ENCODE peak calls at places on chromosomes 6 and 20, in five cellular contexts. J is psoas muscle, N is K562, C is brain microvascular endothelial cell, W is A172. F is an unnamed sample.
A peak's percentile ranks its signal among the peaks of the same experiment; 100 is the strongest.

GRCh38 chr6:169169375-169169774 is 84.3 kb downstream of the THBS2 start:
- DNase-seq in J (no peak), N (no peak), C (no peak), W (peak; percentile 71), F (no peak)

GRCh38 chr6:17358515-17358914 is 34.9 kb upstream of the CAP2 start:
- DNase-seq in J (no peak), N (no peak), C (no peak), W (no peak), F (no peak)

GRCh38 chr6:108168501-108168979 is 2.7 kb downstream of the NR2E1 start:
- DNase-seq in J (peak; percentile 42), N (no peak), C (no peak), W (no peak), F (no peak)

GRCh38 chr6:130202782-130203181 is 20.0 kb downstream of the SAMD3 start:
- DNase-seq in J (no peak), N (peak; percentile 36), C (no peak), W (no peak), F (no peak)

GRCh38 chr6:36224918-36225461 is 28.4 kb downstream of the BRPF3 start:
- DNase-seq in J (no peak), N (peak; percentile 93), C (peak; percentile 9), W (no peak), F (no peak)

GRCh38 chr6:123841067-123841896 is 37.6 kb downstream of the NKAIN2 start:
- DNase-seq in J (no peak), N (no peak), C (no peak), W (no peak), F (no peak)

GRCh38 chr20:50369225-50370035 is 140.8 kb upstream of the PTPN1 start:
- DNase-seq in J (no peak), N (no peak), C (no peak), W (no peak), F (no peak)

GRCh38 chr6:116705917-116706316 is 24.9 kb downstream of the KPNA5 start:
- DNase-seq in J (no peak), N (no peak), C (no peak), W (no peak), F (no peak)

GRCh38 chr6:113586966-113587699 is 270.0 kb upstream of the MARCKS start:
- DNase-seq in J (no peak), N (no peak), C (no peak), W (no peak), F (no peak)

GRCh38 chr20:36084897-36085617 is 69.5 kb upstream of the EPB41L1 start:
- DNase-seq in J (no peak), N (no peak), C (peak; percentile 55), W (peak; percentile 71), F (no peak)

GRCh38 chr6:90078513-90079289 is 184.4 kb downstream of the GJA10 start:
- DNase-seq in J (no peak), N (peak; percentile 28), C (no peak), W (no peak), F (no peak)

GRCh38 chr6:147279423-147279822 is 75.2 kb downstream of the STXBP5 start:
- DNase-seq in J (no peak), N (no peak), C (no peak), W (no peak), F (no peak)

GRCh38 chr6:129662406-129662766 is 47.6 kb downstream of the ARHGAP18 start:
- DNase-seq in J (no peak), N (no peak), C (no peak), W (no peak), F (no peak)

GRCh38 chr6:90184334-90185298 is 112.0 kb downstream of the BACH2 start:
- DNase-seq in J (no peak), N (peak; percentile 27), C (peak; percentile 24), W (peak; percentile 14), F (no peak)

GRCh38 chr6:155123520-155123919 is 128.4 kb downstream of the TIAM2 start:
- DNase-seq in J (no peak), N (no peak), C (no peak), W (no peak), F (no peak)

GRCh38 chr6:148223424-148223842 is 119.2 kb upstream of the SASH1 start:
- DNase-seq in J (no peak), N (no peak), C (peak; percentile 65), W (peak; percentile 32), F (peak; percentile 40)

GRCh38 chr20:16391003-16391402 is 182.2 kb downstream of the KIF16B start:
- DNase-seq in J (no peak), N (no peak), C (no peak), W (no peak), F (no peak)

GRCh38 chr20:63060057-63060991 is 53.6 kb upstream of the BHLHE23 start:
- DNase-seq in J (no peak), N (no peak), C (peak; percentile 52), W (peak; percentile 89), F (peak; percentile 76)

GRCh38 chr20:17533396-17533795 is 2.2 kb upstream of the BFSP1 start:
- DNase-seq in J (no peak), N (peak; percentile 12), C (peak; percentile 45), W (peak; percentile 31), F (peak; percentile 80)

GRCh38 chr6:168650686-168651085 is 209.7 kb downstream of the SMOC2 start:
- DNase-seq in J (no peak), N (no peak), C (no peak), W (no peak), F (no peak)

GRCh38 chr6:47252636-47253035 is 57.1 kb downstream of the TNFRSF21 start:
- DNase-seq in J (no peak), N (no peak), C (no peak), W (no peak), F (no peak)

GRCh38 chr6:66210964-66211363 is 503.9 kb upstream of the EYS start:
- DNase-seq in J (no peak), N (no peak), C (no peak), W (no peak), F (no peak)

GRCh38 chr6:148446681-148447080 is 104.0 kb downstream of the SASH1 start:
- DNase-seq in J (no peak), N (no peak), C (no peak), W (no peak), F (no peak)